ENCODE peak calls at places on chromosomes 2 and 18, in five cellular contexts. M is effector CD8-positive, alpha-beta T cell; Y is GM20000; V is coronary artery; W is hepatic stellate cell. T is an unnamed sample.
A peak's percentile ranks its signal among the peaks of the same experiment; 100 is the strongest.

GRCh38 chr2:168722592-168722991 is 79.8 kb upstream of the NOSTRIN start:
- DNase-seq in V (no peak), M (no peak), Y (no peak), W (no peak), T (no peak)

GRCh38 chr2:172427990-172428840 is 829 bp downstream of the ITGA6 start:
- DNase-seq in V (no peak), Y (no peak), M (peak; percentile 39), W (peak; percentile 40), T (no peak)

GRCh38 chr18:323253-323622 is 55.4 kb upstream of the THOC1 start:
- DNase-seq in Y (no peak), M (no peak), W (no peak), V (no peak), T (no peak)

GRCh38 chr18:58859935-58860334 is 4.7 kb upstream of the ZNF532 start:
- DNase-seq in M (no peak), Y (no peak), W (no peak), V (no peak), T (no peak)

GRCh38 chr18:63119647-63120046 is 199.9 kb downstream of the BCL2 start:
- DNase-seq in V (no peak), W (no peak), Y (no peak), M (no peak), T (peak; percentile 41)

GRCh38 chr2:198004173-198004572 is 199.8 kb downstream of the PLCL1 start:
- DNase-seq in Y (no peak), M (no peak), W (peak; percentile 3), V (no peak), T (peak; percentile 23)

GRCh38 chr2:1707771-1708351 is 36.5 kb downstream of the PXDN start:
- DNase-seq in V (peak; percentile 88), Y (no peak), M (no peak), W (peak; percentile 64), T (no peak)

GRCh38 chr2:219437690-219438089 is 3.0 kb downstream of the SPEG start:
- DNase-seq in Y (no peak), W (no peak), V (no peak), M (no peak), T (no peak)

GRCh38 chr2:12167525-12168317 is 421.3 kb downstream of the LPIN1 start:
- DNase-seq in M (no peak), Y (no peak), V (no peak), W (no peak), T (peak; percentile 86)

GRCh38 chr2:215791481-215791937 is 221.8 kb downstream of the MREG start:
- DNase-seq in W (no peak), V (no peak), Y (no peak), M (no peak), T (no peak)

GRCh38 chr2:223297788-223298187 is 245.8 kb downstream of the KCNE4 start:
- DNase-seq in M (no peak), V (no peak), Y (no peak), W (no peak), T (no peak)

GRCh38 chr2:58432491-58433166 is 191.5 kb upstream of the FANCL start:
- DNase-seq in W (no peak), M (no peak), Y (no peak), V (no peak), T (no peak)

GRCh38 chr2:168180914-168181313 is 66.5 kb downstream of the STK39 start:
- DNase-seq in W (no peak), M (no peak), Y (no peak), V (no peak), T (peak; percentile 72)

GRCh38 chr18:2872095-2872494 is 25.3 kb downstream of the EMILIN2 start:
- DNase-seq in V (peak; percentile 28), Y (no peak), M (no peak), W (no peak), T (no peak)

T was measured in COLO829.